ENCODE peak calls at places on chromosomes 2 and 18, in five cellular contexts. One of them, this sample, is unnamed.

GRCh38 chr2:216691210-216691741 is 4.1 kb downstream of the IGFBP5 start:
- DNase-seq in lung: peak
- DNase-seq in brain microvascular endothelial cell: peak
- DNase-seq in CD8-positive, alpha-beta memory T cell: peak
- DNase-seq in WERI-Rb-1: peak
- DNase-seq in this sample: no peak

GRCh38 chr2:144528108-144528507 is 8.2 kb upstream of the ZEB2 start:
- DNase-seq in lung: no peak
- DNase-seq in brain microvascular endothelial cell: no peak
- DNase-seq in CD8-positive, alpha-beta memory T cell: no peak
- DNase-seq in WERI-Rb-1: no peak
- DNase-seq in this sample: no peak

GRCh38 chr2:61135510-61135909 is 26.5 kb upstream of the C2orf74 start:
- DNase-seq in lung: no peak
- DNase-seq in brain microvascular endothelial cell: peak
- DNase-seq in CD8-positive, alpha-beta memory T cell: no peak
- DNase-seq in WERI-Rb-1: no peak
- DNase-seq in this sample: no peak

GRCh38 chr2:45676088-45676487 is 24.6 kb downstream of the PRKCE start:
- DNase-seq in lung: no peak
- DNase-seq in brain microvascular endothelial cell: no peak
- DNase-seq in CD8-positive, alpha-beta memory T cell: no peak
- DNase-seq in WERI-Rb-1: no peak
- DNase-seq in this sample: no peak

GRCh38 chr2:83650897-83651296 is 808.2 kb downstream of the SUCLG1 start:
- DNase-seq in lung: no peak
- DNase-seq in brain microvascular endothelial cell: no peak
- DNase-seq in CD8-positive, alpha-beta memory T cell: no peak
- DNase-seq in WERI-Rb-1: no peak
- DNase-seq in this sample: no peak

GRCh38 chr2:116510117-116510671 is 1304.3 kb upstream of the DDX18 start:
- DNase-seq in lung: no peak
- DNase-seq in brain microvascular endothelial cell: no peak
- DNase-seq in CD8-positive, alpha-beta memory T cell: no peak
- DNase-seq in WERI-Rb-1: peak
- DNase-seq in this sample: no peak

GRCh38 chr18:79980585-79980984 is 7.8 kb downstream of the TXNL4A start:
- DNase-seq in lung: no peak
- DNase-seq in brain microvascular endothelial cell: no peak
- DNase-seq in CD8-positive, alpha-beta memory T cell: no peak
- DNase-seq in WERI-Rb-1: no peak
- DNase-seq in this sample: no peak

GRCh38 chr2:30371772-30372373 is 75.2 kb upstream of the LCLAT1 start:
- DNase-seq in lung: no peak
- DNase-seq in brain microvascular endothelial cell: no peak
- DNase-seq in CD8-positive, alpha-beta memory T cell: no peak
- DNase-seq in WERI-Rb-1: peak
- DNase-seq in this sample: no peak

GRCh38 chr2:203383038-203383437 is 54.8 kb downstream of the ABI2 start:
- DNase-seq in lung: no peak
- DNase-seq in brain microvascular endothelial cell: no peak
- DNase-seq in CD8-positive, alpha-beta memory T cell: no peak
- DNase-seq in WERI-Rb-1: no peak
- DNase-seq in this sample: no peak

GRCh38 chr18:45415614-45416013 is 199.7 kb upstream of the SLC14A2 start:
- DNase-seq in lung: no peak
- DNase-seq in brain microvascular endothelial cell: no peak
- DNase-seq in CD8-positive, alpha-beta memory T cell: no peak
- DNase-seq in WERI-Rb-1: no peak
- DNase-seq in this sample: no peak

GRCh38 chr2:102418421-102418961 is 4.5 kb upstream of the IL18RAP start:
- DNase-seq in lung: no peak
- DNase-seq in brain microvascular endothelial cell: peak
- DNase-seq in CD8-positive, alpha-beta memory T cell: peak
- DNase-seq in WERI-Rb-1: no peak
- DNase-seq in this sample: no peak

GRCh38 chr2:226184940-226185575 is 614.6 kb downstream of the IRS1 start:
- DNase-seq in lung: no peak
- DNase-seq in brain microvascular endothelial cell: peak
- DNase-seq in CD8-positive, alpha-beta memory T cell: no peak
- DNase-seq in WERI-Rb-1: peak
- DNase-seq in this sample: no peak

GRCh38 chr2:127191331-127192219 is 28.5 kb downstream of the CYP27C1 start:
- DNase-seq in lung: no peak
- DNase-seq in brain microvascular endothelial cell: no peak
- DNase-seq in CD8-positive, alpha-beta memory T cell: no peak
- DNase-seq in WERI-Rb-1: no peak
- DNase-seq in this sample: no peak

GRCh38 chr2:127154396-127154795 is 47.4 kb upstream of the BIN1 start:
- DNase-seq in lung: no peak
- DNase-seq in brain microvascular endothelial cell: no peak
- DNase-seq in CD8-positive, alpha-beta memory T cell: no peak
- DNase-seq in WERI-Rb-1: no peak
- DNase-seq in this sample: no peak

GRCh38 chr2:195612515-195613495 is 44.2 kb upstream of the SLC39A10 start:
- DNase-seq in lung: peak
- DNase-seq in brain microvascular endothelial cell: peak
- DNase-seq in CD8-positive, alpha-beta memory T cell: no peak
- DNase-seq in WERI-Rb-1: no peak
- DNase-seq in this sample: peak

GRCh38 chr2:120803764-120804335 is 68.2 kb downstream of the GLI2 start:
- DNase-seq in lung: no peak
- DNase-seq in brain microvascular endothelial cell: no peak
- DNase-seq in CD8-positive, alpha-beta memory T cell: no peak
- DNase-seq in WERI-Rb-1: no peak
- DNase-seq in this sample: no peak

GRCh38 chr2:189835855-189836558 is 51.8 kb downstream of the PMS1 start:
- DNase-seq in lung: no peak
- DNase-seq in brain microvascular endothelial cell: no peak
- DNase-seq in CD8-positive, alpha-beta memory T cell: no peak
- DNase-seq in WERI-Rb-1: no peak
- DNase-seq in this sample: no peak

GRCh38 chr18:26307161-26307773 is 81.0 kb downstream of the TAF4B start:
- DNase-seq in lung: no peak
- DNase-seq in brain microvascular endothelial cell: peak
- DNase-seq in CD8-positive, alpha-beta memory T cell: peak
- DNase-seq in WERI-Rb-1: peak
- DNase-seq in this sample: no peak

GRCh38 chr2:150482111-150482510 is 5.4 kb downstream of the RND3 start:
- DNase-seq in lung: no peak
- DNase-seq in brain microvascular endothelial cell: no peak
- DNase-seq in CD8-positive, alpha-beta memory T cell: no peak
- DNase-seq in WERI-Rb-1: no peak
- DNase-seq in this sample: no peak

GRCh38 chr2:178978667-178979066 is 71.3 kb downstream of the CCDC141 start:
- DNase-seq in lung: no peak
- DNase-seq in brain microvascular endothelial cell: no peak
- DNase-seq in CD8-positive, alpha-beta memory T cell: no peak
- DNase-seq in WERI-Rb-1: no peak
- DNase-seq in this sample: no peak

GRCh38 chr2:14702258-14702657 is 69.7 kb downstream of the LRATD1 start:
- DNase-seq in lung: no peak
- DNase-seq in brain microvascular endothelial cell: no peak
- DNase-seq in CD8-positive, alpha-beta memory T cell: no peak
- DNase-seq in WERI-Rb-1: no peak
- DNase-seq in this sample: no peak

GRCh38 chr2:42810971-42811865 is 18.8 kb upstream of the HAAO start:
- DNase-seq in lung: peak
- DNase-seq in brain microvascular endothelial cell: peak
- DNase-seq in CD8-positive, alpha-beta memory T cell: peak
- DNase-seq in WERI-Rb-1: peak
- DNase-seq in this sample: no peak

GRCh38 chr18:45409971-45410370 is 205.3 kb upstream of the SLC14A2 start:
- DNase-seq in lung: no peak
- DNase-seq in brain microvascular endothelial cell: no peak
- DNase-seq in CD8-positive, alpha-beta memory T cell: no peak
- DNase-seq in WERI-Rb-1: no peak
- DNase-seq in this sample: no peak

GRCh38 chr2:133062946-133063345 is 392.9 kb upstream of the LYPD1 start:
- DNase-seq in lung: no peak
- DNase-seq in brain microvascular endothelial cell: no peak
- DNase-seq in CD8-positive, alpha-beta memory T cell: no peak
- DNase-seq in WERI-Rb-1: no peak
- DNase-seq in this sample: no peak

GRCh38 chr2:154697422-154698237 is 865 bp upstream of the KCNJ3 start:
- DNase-seq in lung: no peak
- DNase-seq in brain microvascular endothelial cell: no peak
- DNase-seq in CD8-positive, alpha-beta memory T cell: no peak
- DNase-seq in WERI-Rb-1: peak
- DNase-seq in this sample: no peak

GRCh38 chr2:115389024-115389423 is 946.6 kb downstream of the DPP10 start:
- DNase-seq in lung: no peak
- DNase-seq in brain microvascular endothelial cell: no peak
- DNase-seq in CD8-positive, alpha-beta memory T cell: no peak
- DNase-seq in WERI-Rb-1: no peak
- DNase-seq in this sample: no peak

GRCh38 chr2:195575879-195576391 is 81.1 kb upstream of the SLC39A10 start:
- DNase-seq in lung: no peak
- DNase-seq in brain microvascular endothelial cell: peak
- DNase-seq in CD8-positive, alpha-beta memory T cell: peak
- DNase-seq in WERI-Rb-1: no peak
- DNase-seq in this sample: peak

GRCh38 chr2:240468300-240469238 is 33.1 kb downstream of the GPC1 start:
- DNase-seq in lung: peak
- DNase-seq in brain microvascular endothelial cell: no peak
- DNase-seq in CD8-positive, alpha-beta memory T cell: no peak
- DNase-seq in WERI-Rb-1: peak
- DNase-seq in this sample: no peak

GRCh38 chr2:142840438-142840837 is 37.0 kb upstream of the KYNU start:
- DNase-seq in lung: no peak
- DNase-seq in brain microvascular endothelial cell: no peak
- DNase-seq in CD8-positive, alpha-beta memory T cell: no peak
- DNase-seq in WERI-Rb-1: no peak
- DNase-seq in this sample: no peak

GRCh38 chr2:206368933-206369569 is 74.3 kb upstream of the ADAM23 start:
- DNase-seq in lung: no peak
- DNase-seq in brain microvascular endothelial cell: no peak
- DNase-seq in CD8-positive, alpha-beta memory T cell: no peak
- DNase-seq in WERI-Rb-1: peak
- DNase-seq in this sample: no peak

GRCh38 chr2:231007159-231008045 is 11.5 kb downstream of the SPATA3 start:
- DNase-seq in lung: no peak
- DNase-seq in brain microvascular endothelial cell: no peak
- DNase-seq in CD8-positive, alpha-beta memory T cell: no peak
- DNase-seq in WERI-Rb-1: peak
- DNase-seq in this sample: no peak

GRCh38 chr2:159137511-159138101 is 148.9 kb downstream of the WDSUB1 start:
- DNase-seq in lung: no peak
- DNase-seq in brain microvascular endothelial cell: no peak
- DNase-seq in CD8-positive, alpha-beta memory T cell: no peak
- DNase-seq in WERI-Rb-1: no peak
- DNase-seq in this sample: no peak

GRCh38 chr2:159138642-159139182 is 147.8 kb downstream of the WDSUB1 start:
- DNase-seq in lung: no peak
- DNase-seq in brain microvascular endothelial cell: no peak
- DNase-seq in CD8-positive, alpha-beta memory T cell: no peak
- DNase-seq in WERI-Rb-1: no peak
- DNase-seq in this sample: no peak

GRCh38 chr2:159136405-159136804 is 150.1 kb downstream of the WDSUB1 start:
- DNase-seq in lung: no peak
- DNase-seq in brain microvascular endothelial cell: no peak
- DNase-seq in CD8-positive, alpha-beta memory T cell: no peak
- DNase-seq in WERI-Rb-1: no peak
- DNase-seq in this sample: no peak

GRCh38 chr2:159140070-159140774 is 146.3 kb downstream of the WDSUB1 start:
- DNase-seq in lung: no peak
- DNase-seq in brain microvascular endothelial cell: peak
- DNase-seq in CD8-positive, alpha-beta memory T cell: no peak
- DNase-seq in WERI-Rb-1: no peak
- DNase-seq in this sample: no peak

GRCh38 chr2:159139216-159139933 is 147.1 kb downstream of the WDSUB1 start:
- DNase-seq in lung: no peak
- DNase-seq in brain microvascular endothelial cell: no peak
- DNase-seq in CD8-positive, alpha-beta memory T cell: no peak
- DNase-seq in WERI-Rb-1: no peak
- DNase-seq in this sample: no peak
- H3K4me3 ChIP-seq in lung: no peak
- H3K4me3 ChIP-seq in brain microvascular endothelial cell: no peak
- H3K4me3 ChIP-seq in CD8-positive, alpha-beta memory T cell: no peak
- H3K4me3 ChIP-seq in WERI-Rb-1: no peak
- H3K4me3 ChIP-seq in this sample: no peak

DNA sequence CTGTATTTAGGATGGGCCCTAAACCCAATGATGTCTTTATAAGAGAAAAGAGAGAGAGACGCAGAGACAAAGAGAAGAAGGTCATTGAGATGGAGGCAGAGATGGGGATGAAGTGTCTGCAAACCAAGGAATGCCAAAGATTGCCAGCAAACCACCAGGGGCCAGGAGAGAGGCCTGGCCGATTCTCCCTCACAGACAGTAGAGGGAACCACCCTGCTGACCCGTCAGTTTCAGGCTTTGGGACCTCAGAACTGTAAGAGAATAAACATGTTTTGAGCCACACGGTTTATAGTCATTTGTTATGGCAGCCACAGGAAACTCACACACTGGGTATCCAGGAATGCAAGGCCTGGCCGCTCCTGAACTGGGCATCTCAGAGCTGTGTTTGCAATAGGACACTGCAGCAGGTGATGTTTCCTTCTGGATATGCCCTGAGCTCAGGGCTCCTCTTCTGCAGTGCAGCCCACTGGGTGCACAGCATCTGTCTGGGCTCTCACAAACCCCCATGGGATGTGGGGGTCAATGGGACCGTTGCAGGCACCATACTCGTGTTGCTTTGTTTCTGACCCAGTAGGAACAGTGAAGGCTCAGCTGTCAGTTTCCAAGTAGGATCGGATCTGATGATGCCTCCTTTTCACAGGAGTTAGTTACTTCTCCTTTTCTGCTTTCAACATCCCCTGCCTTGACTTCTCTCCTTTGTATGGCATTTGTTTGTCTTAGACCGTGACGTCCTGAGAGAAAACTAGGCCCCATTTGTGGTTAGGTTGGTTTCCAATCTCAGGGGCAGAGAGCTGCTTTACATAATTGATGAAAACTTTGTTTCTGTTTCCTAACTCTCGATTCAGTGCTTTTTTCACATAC is 20.8 kb downstream of the PTPN18 start:
- DNase-seq in lung: no peak
- DNase-seq in brain microvascular endothelial cell: no peak
- DNase-seq in CD8-positive, alpha-beta memory T cell: no peak
- DNase-seq in WERI-Rb-1: no peak
- DNase-seq in this sample: no peak
- H3K4me3 ChIP-seq in lung: no peak
- H3K4me3 ChIP-seq in brain microvascular endothelial cell: no peak
- H3K4me3 ChIP-seq in CD8-positive, alpha-beta memory T cell: no peak
- H3K4me3 ChIP-seq in WERI-Rb-1: no peak
- H3K4me3 ChIP-seq in this sample: no peak

GRCh38 chr2:74026674-74027294 is 42.1 kb downstream of the TET3 start:
- DNase-seq in lung: no peak
- DNase-seq in brain microvascular endothelial cell: no peak
- DNase-seq in CD8-positive, alpha-beta memory T cell: peak
- DNase-seq in WERI-Rb-1: no peak
- DNase-seq in this sample: no peak
- H3K4me3 ChIP-seq in lung: no peak
- H3K4me3 ChIP-seq in brain microvascular endothelial cell: no peak
- H3K4me3 ChIP-seq in CD8-positive, alpha-beta memory T cell: no peak
- H3K4me3 ChIP-seq in WERI-Rb-1: no peak
- H3K4me3 ChIP-seq in this sample: no peak

GRCh38 chr2:119333360-119333759 is 33.3 kb downstream of the C2orf76 start:
- DNase-seq in lung: no peak
- DNase-seq in brain microvascular endothelial cell: no peak
- DNase-seq in CD8-positive, alpha-beta memory T cell: no peak
- DNase-seq in WERI-Rb-1: no peak
- DNase-seq in this sample: no peak
- H3K4me3 ChIP-seq in lung: no peak
- H3K4me3 ChIP-seq in brain microvascular endothelial cell: no peak
- H3K4me3 ChIP-seq in CD8-positive, alpha-beta memory T cell: no peak
- H3K4me3 ChIP-seq in WERI-Rb-1: no peak
- H3K4me3 ChIP-seq in this sample: no peak

GRCh38 chr18:63315879-63316278 is 3.7 kb downstream of the BCL2 start:
- DNase-seq in lung: no peak
- DNase-seq in brain microvascular endothelial cell: no peak
- DNase-seq in CD8-positive, alpha-beta memory T cell: no peak
- DNase-seq in WERI-Rb-1: no peak
- DNase-seq in this sample: no peak
- H3K4me3 ChIP-seq in lung: no peak
- H3K4me3 ChIP-seq in brain microvascular endothelial cell: no peak
- H3K4me3 ChIP-seq in CD8-positive, alpha-beta memory T cell: peak
- H3K4me3 ChIP-seq in WERI-Rb-1: no peak
- H3K4me3 ChIP-seq in this sample: no peak

This sample was measured in AG04449.